ENCODE peak calls at places on chromosomes 13 and 19, in seven cellular contexts. Z is HepG2, P is H1, M is GM12891, W is SK-N-SH, C is GM12878, H is GM12892. J is an unnamed sample.
A peak's percentile ranks its signal among the peaks of the same experiment; 100 is the strongest.

GRCh38 chr19:13492128-13492527 is 14.2 kb downstream of the CACNA1A start:
- DNase-seq in W (no peak), H (no peak), Z (no peak), C (no peak), P (no peak), M (no peak), J (no peak)

GRCh38 chr19:29269641-29270040 is 56.7 kb upstream of the UQCRFS1 start:
- DNase-seq in M (no peak), C (no peak), H (no peak), P (no peak), W (no peak), Z (no peak), J (no peak)

GRCh38 chr13:43374621-43375020 is 351.2 kb downstream of the DNAJC15 start:
- DNase-seq in M (no peak), H (no peak), C (no peak), W (no peak), Z (no peak), P (no peak), J (no peak)

GRCh38 chr13:42747399-42747873 is 33.9 kb upstream of the FAM216B start:
- DNase-seq in W (no peak), H (no peak), C (no peak), Z (no peak), P (no peak), M (no peak), J (no peak)

GRCh38 chr13:96817336-96817941 is 176.8 kb downstream of the OXGR1 start:
- DNase-seq in P (no peak), W (peak; percentile 14), M (no peak), Z (peak; percentile 6), C (no peak), H (no peak), J (peak; percentile 3)

GRCh38 chr19:38653028-38653571 is 5.7 kb downstream of the ACTN4 start:
- DNase-seq in H (no peak), C (no peak), M (no peak), P (no peak), W (no peak), Z (peak; percentile 85), J (no peak)

GRCh38 chr13:112885782-112886268 is 83.2 kb upstream of the MCF2L start:
- DNase-seq in W (peak; percentile 96), P (peak; percentile 84), M (no peak), C (no peak), H (no peak), Z (peak; percentile 71), J (peak; percentile 55)

GRCh38 chr19:2149980-2150793 is 1.2 kb downstream of the AP3D1 start:
- DNase-seq in P (no peak), Z (no peak), H (no peak), W (peak; percentile 44), C (no peak), M (no peak), J (no peak)

GRCh38 chr19:2887391-2887914 is 13.3 kb upstream of the ZNF57 start:
- DNase-seq in H (no peak), P (peak; percentile 51), W (peak; percentile 78), C (no peak), M (no peak), Z (peak; percentile 76), J (peak; percentile 46)

GRCh38 chr19:37977992-37978391 is 71.0 kb downstream of the SIPA1L3 start:
- DNase-seq in W (no peak), M (no peak), C (no peak), P (no peak), Z (no peak), H (no peak), J (no peak)

GRCh38 chr13:97496511-97496910 is 62.5 kb downstream of the RAP2A start:
- DNase-seq in Z (no peak), C (no peak), H (no peak), M (no peak), P (no peak), W (no peak), J (no peak)

GRCh38 chr13:28761586-28761985 is 42.8 kb upstream of the SLC46A3 start:
- DNase-seq in W (no peak), H (no peak), M (no peak), Z (no peak), C (no peak), P (no peak), J (no peak)

GRCh38 chr19:41937976-41938375 is 9.7 kb upstream of the ERFL start:
- DNase-seq in Z (no peak), M (no peak), H (no peak), W (peak; percentile 71), P (no peak), C (no peak), J (no peak)

GRCh38 chr13:48493076-48493765 is 39.7 kb downstream of the RCBTB2 start:
- DNase-seq in M (no peak), C (no peak), W (no peak), Z (no peak), H (no peak), P (no peak), J (peak; percentile 15)

DNA sequence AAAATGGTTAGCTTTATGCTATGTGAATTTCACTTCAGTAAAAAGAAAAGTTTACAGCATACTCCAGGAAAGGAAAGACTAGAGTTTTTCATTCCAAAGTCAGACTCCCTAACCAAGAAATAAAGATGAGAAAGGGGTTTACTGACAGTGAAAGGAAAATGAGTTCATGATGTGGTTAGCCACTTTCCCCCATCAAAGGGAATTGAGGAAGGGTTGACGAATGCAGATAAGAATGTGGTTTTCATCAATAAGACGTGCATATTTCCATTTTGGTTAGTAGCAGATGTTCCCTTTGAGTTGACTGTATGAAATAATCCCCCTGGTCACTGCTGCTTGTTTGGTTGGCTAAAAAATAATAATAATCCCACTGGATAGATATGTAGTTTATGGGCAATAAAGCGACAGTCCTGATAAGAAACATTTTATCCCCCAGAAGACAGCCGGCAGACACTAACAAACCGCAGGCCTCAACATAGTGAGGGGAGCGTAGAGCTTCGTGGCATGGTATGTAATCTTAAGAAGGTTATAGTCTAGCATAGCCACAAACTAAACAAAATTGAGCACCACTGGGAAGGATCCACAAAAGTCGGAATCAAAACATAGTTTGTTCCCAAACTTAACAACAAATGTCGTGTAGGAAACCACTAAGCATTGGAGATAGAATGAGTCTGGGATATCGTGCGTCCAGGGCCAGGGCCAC is 114.8 kb downstream of the COL4A2 start:
- DNase-seq in H (no peak), C (no peak), W (no peak), Z (no peak), M (no peak), P (no peak), J (peak; percentile 7)
- TF ChIP-seq TAF1 in H (no peak), C (no peak), W (no peak), Z (no peak), M (no peak), P (no peak), J (no peak)

GRCh38 chr13:59898066-59898465 is 265.7 kb downstream of the DIAPH3 start:
- DNase-seq in Z (no peak), H (no peak), P (no peak), M (no peak), W (no peak), C (no peak), J (no peak)
- TF ChIP-seq TAF1 in Z (no peak), H (no peak), P (no peak), M (no peak), W (no peak), C (no peak), J (no peak)

GRCh38 chr19:44498988-44499387 is 1.3 kb downstream of the ZNF180 start:
- DNase-seq in P (no peak), M (no peak), H (no peak), Z (no peak), C (no peak), W (no peak), J (no peak)
- TF ChIP-seq TAF1 in P (no peak), M (no peak), H (no peak), Z (no peak), C (no peak), W (no peak), J (no peak)

GRCh38 chr19:20969498-20969897 is 46.4 kb downstream of the ZNF85 start:
- DNase-seq in M (no peak), H (no peak), W (no peak), Z (peak; percentile 17), C (no peak), P (no peak), J (no peak)
- TF ChIP-seq TAF1 in M (no peak), H (no peak), W (no peak), Z (no peak), C (no peak), P (no peak), J (no peak)

GRCh38 chr19:46977548-46977947 is 42.1 kb upstream of the NPAS1 start:
- DNase-seq in M (no peak), Z (no peak), C (no peak), P (no peak), W (peak; percentile 64), H (no peak), J (no peak)
- TF ChIP-seq TAF1 in M (no peak), Z (no peak), C (no peak), P (no peak), W (no peak), H (no peak), J (no peak)

DNA sequence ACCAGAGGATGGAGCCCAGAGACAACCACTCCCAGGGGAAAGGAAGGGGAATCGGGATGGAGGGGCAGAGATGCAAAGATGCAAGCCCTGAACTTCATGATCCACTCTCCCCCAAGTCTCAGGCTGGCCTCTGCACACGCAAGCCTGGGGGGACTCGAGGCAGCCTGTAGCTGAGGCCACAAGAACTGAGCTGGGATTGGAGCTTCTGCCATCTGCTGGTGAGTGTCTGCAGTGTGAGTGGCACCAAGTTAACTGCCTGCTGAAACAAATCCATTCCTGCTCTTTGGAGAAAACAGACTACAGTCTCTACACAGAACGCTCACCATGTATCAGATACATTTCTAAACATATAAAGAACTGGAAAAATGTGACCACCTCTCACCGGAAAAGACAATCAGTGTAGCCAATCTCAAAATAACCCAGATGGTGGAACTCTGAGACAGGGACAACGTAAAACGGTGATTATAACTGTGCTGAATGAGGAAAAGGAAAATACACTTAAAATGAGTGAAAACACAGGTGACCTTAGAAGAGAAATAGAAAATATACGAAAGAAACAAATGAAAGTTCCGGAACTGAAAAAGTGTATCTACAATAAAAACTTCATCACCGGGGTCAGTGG is 62.1 kb downstream of the KLF2 start:
- DNase-seq in Z (peak; percentile 32), M (peak; percentile 56), C (no peak), W (peak; percentile 75), H (no peak), P (no peak), J (peak; percentile 57)
- TF ChIP-seq TAF1 in Z (no peak), M (no peak), C (no peak), W (no peak), H (no peak), P (no peak), J (no peak)

J was measured in K562.